ENCODE peak calls at places on chromosome 20, in eight cellular contexts. M is Calu3, L is GM20000, A is PC-3, D is NB4, W is ovary, I is cardiac fibroblast, O is A549. X is an unnamed sample.

GRCh38 chr20:8568068-8568467 is 436.0 kb downstream of the PLCB1 start:
- DNase-seq in M (no peak), L (no peak), A (no peak), D (peak), W (no peak), I (peak), O (no peak), X (no peak)

GRCh38 chr20:54065601-54066038 is 4.8 kb downstream of the BCAS1 start:
- DNase-seq in M (no peak), L (no peak), A (no peak), D (no peak), W (no peak), I (no peak), O (no peak), X (no peak)

GRCh38 chr20:36775826-36776225 is 2.3 kb upstream of the DSN1 start:
- DNase-seq in M (no peak), L (no peak), A (no peak), D (no peak), W (no peak), I (no peak), O (no peak), X (no peak)

GRCh38 chr20:33684533-33685327 is 1.5 kb downstream of the E2F1 start:
- DNase-seq in M (peak), L (no peak), A (no peak), D (peak), W (no peak), I (no peak), O (no peak), X (no peak)

GRCh38 chr20:16096756-16097326 is 476.4 kb downstream of the KIF16B start:
- DNase-seq in M (no peak), L (no peak), A (no peak), D (no peak), W (no peak), I (no peak), O (no peak), X (no peak)

GRCh38 chr20:25274481-25274880 is 26.6 kb downstream of the PYGB start:
- DNase-seq in M (no peak), L (no peak), A (no peak), D (no peak), W (peak), I (no peak), O (no peak), X (no peak)

GRCh38 chr20:33199026-33199425 is 18.1 kb upstream of the BPIFA3 start:
- DNase-seq in M (no peak), L (no peak), A (no peak), D (no peak), W (no peak), I (no peak), O (no peak), X (no peak)

GRCh38 chr20:48763183-48764030 is 64.4 kb downstream of the PREX1 start:
- DNase-seq in M (no peak), L (no peak), A (no peak), D (no peak), W (no peak), I (peak), O (no peak), X (no peak)

GRCh38 chr20:34562643-34563042 is 4.1 kb downstream of the MAP1LC3A start:
- DNase-seq in M (peak), L (no peak), A (peak), D (peak), W (no peak), I (peak), O (peak), X (no peak)

GRCh38 chr20:48731581-48731980 is 96.2 kb downstream of the PREX1 start:
- DNase-seq in M (no peak), L (no peak), A (no peak), D (no peak), W (no peak), I (no peak), O (no peak), X (no peak)

GRCh38 chr20:41783423-41784220 is 165.4 kb upstream of the CHD6 start:
- DNase-seq in M (no peak), L (no peak), A (no peak), D (no peak), W (no peak), I (no peak), O (no peak), X (no peak)

GRCh38 chr20:50585214-50585613 is 75.0 kb downstream of the PTPN1 start:
- DNase-seq in M (no peak), L (no peak), A (no peak), D (no peak), W (no peak), I (no peak), O (no peak), X (no peak)

GRCh38 chr20:37624963-37625362 is 68.9 kb upstream of the CTNNBL1 start:
- DNase-seq in M (no peak), L (no peak), A (no peak), D (no peak), W (no peak), I (no peak), O (no peak), X (no peak)

GRCh38 chr20:10316582-10316981 is 98.0 kb downstream of the SNAP25 start:
- DNase-seq in M (peak), L (no peak), A (peak), D (peak), W (no peak), I (peak), O (no peak), X (no peak)

GRCh38 chr20:37567331-37567665 is 39.6 kb upstream of the BLCAP start:
- DNase-seq in M (no peak), L (no peak), A (no peak), D (no peak), W (no peak), I (no peak), O (no peak), X (no peak)

GRCh38 chr20:54364919-54365318 is 110.5 kb upstream of the DOK5 start:
- DNase-seq in M (no peak), L (no peak), A (no peak), D (no peak), W (no peak), I (no peak), O (no peak), X (no peak)

GRCh38 chr20:39269031-39269461 is 306.9 kb downstream of the DHX35 start:
- DNase-seq in M (peak), L (peak), A (peak), D (peak), W (no peak), I (peak), O (peak), X (peak)

GRCh38 chr20:4726710-4727391 is 5.1 kb downstream of the PRND start:
- DNase-seq in M (no peak), L (peak), A (no peak), D (peak), W (peak), I (peak), O (no peak), X (peak)

GRCh38 chr20:9835302-9835701 is 3.6 kb downstream of the PAK5 start:
- DNase-seq in M (no peak), L (no peak), A (no peak), D (no peak), W (no peak), I (no peak), O (no peak), X (no peak)

GRCh38 chr20:51335329-51335841 is 207.1 kb downstream of the NFATC2 start:
- DNase-seq in M (no peak), L (peak), A (peak), D (no peak), W (no peak), I (peak), O (peak), X (peak)

GRCh38 chr20:24912397-24913075 is 36.5 kb upstream of the CST7 start:
- DNase-seq in M (no peak), L (no peak), A (no peak), D (no peak), W (no peak), I (no peak), O (no peak), X (no peak)

GRCh38 chr20:47019106-47019824 is 124.6 kb downstream of the EYA2 start:
- DNase-seq in M (no peak), L (no peak), A (no peak), D (no peak), W (no peak), I (no peak), O (no peak), X (no peak)

GRCh38 chr20:36645998-36646397 is at the start of gene SLA2:
- DNase-seq in M (no peak), L (peak), A (no peak), D (peak), W (no peak), I (no peak), O (no peak), X (peak)

GRCh38 chr20:50484271-50484976 is 25.8 kb upstream of the PTPN1 start:
- DNase-seq in M (no peak), L (no peak), A (no peak), D (peak), W (no peak), I (no peak), O (no peak), X (no peak)

GRCh38 chr20:39861381-39861780 is 827.7 kb downstream of the MAFB start:
- DNase-seq in M (no peak), L (no peak), A (no peak), D (no peak), W (no peak), I (no peak), O (no peak), X (no peak)

GRCh38 chr20:19523191-19523590 is 234.9 kb upstream of the RIN2 start:
- DNase-seq in M (no peak), L (no peak), A (no peak), D (no peak), W (no peak), I (no peak), O (no peak), X (no peak)

GRCh38 chr20:37938954-37939353 is 36.0 kb downstream of the VSTM2L start:
- DNase-seq in M (no peak), L (no peak), A (no peak), D (no peak), W (no peak), I (no peak), O (no peak), X (no peak)

GRCh38 chr20:32678948-32679347 is 5.2 kb upstream of the C20orf203 start:
- DNase-seq in M (no peak), L (no peak), A (peak), D (no peak), W (no peak), I (no peak), O (no peak), X (no peak)

GRCh38 chr20:32649697-32650471 is 23.9 kb downstream of the C20orf203 start:
- DNase-seq in M (no peak), L (no peak), A (no peak), D (no peak), W (no peak), I (no peak), O (no peak), X (no peak)

GRCh38 chr20:36760647-36761046 is 12.9 kb downstream of the DSN1 start:
- DNase-seq in M (no peak), L (no peak), A (no peak), D (no peak), W (no peak), I (no peak), O (no peak), X (no peak)

GRCh38 chr20:58700823-58701222 is 8.2 kb downstream of the NPEPL1 start:
- DNase-seq in M (no peak), L (no peak), A (no peak), D (no peak), W (no peak), I (no peak), O (no peak), X (no peak)

GRCh38 chr20:58703765-58704331 is 11.2 kb downstream of the NPEPL1 start:
- DNase-seq in M (no peak), L (no peak), A (no peak), D (no peak), W (no peak), I (no peak), O (no peak), X (no peak)

GRCh38 chr20:58702161-58702510 is 9.5 kb downstream of the NPEPL1 start:
- DNase-seq in M (no peak), L (no peak), A (no peak), D (no peak), W (peak), I (no peak), O (no peak), X (no peak)

GRCh38 chr20:58701431-58702160 is 9.0 kb downstream of the NPEPL1 start:
- DNase-seq in M (no peak), L (no peak), A (no peak), D (no peak), W (no peak), I (no peak), O (no peak), X (no peak)

DNA sequence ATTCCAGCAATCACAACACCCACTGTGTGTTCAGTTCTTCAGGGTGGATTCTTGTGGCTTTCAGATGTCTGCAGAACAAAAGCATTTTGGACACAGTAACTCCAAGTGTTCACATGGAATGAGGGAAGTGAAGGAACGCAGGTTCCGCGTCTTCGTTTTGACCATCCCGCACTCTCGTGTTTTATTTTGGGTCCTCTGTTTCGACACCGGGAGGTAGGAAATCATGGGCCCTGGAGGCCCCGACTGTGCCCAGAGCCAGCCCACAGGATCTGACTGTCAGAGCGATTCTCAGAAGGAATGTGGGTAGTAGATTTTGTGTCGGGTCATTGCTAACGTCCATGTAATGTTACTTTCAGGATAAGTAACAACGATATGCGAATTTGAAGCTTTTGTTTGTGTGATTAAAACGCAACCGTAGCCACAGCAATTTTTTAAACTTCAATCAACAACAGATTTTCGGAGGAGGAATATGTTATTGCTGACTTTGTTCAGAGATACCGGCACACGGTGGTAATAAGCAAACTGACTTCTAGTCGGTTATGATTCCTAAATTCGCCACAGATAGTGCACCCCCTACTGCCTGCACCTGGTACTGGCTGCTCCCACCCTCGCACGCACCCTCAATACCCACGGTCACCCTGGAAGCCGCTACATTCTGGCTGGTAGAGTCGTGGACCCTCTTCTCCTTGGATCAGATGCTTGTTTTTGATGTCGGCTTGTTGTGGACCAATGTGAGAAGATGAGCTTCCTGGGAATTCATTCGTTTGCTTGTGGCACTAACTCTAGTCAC is 10.5 kb downstream of the NPEPL1 start:
- DNase-seq in M (no peak), L (no peak), A (no peak), D (peak), W (no peak), I (no peak), O (no peak), X (no peak)
- TF ChIP-seq CTCF in M (peak), L (peak), A (peak), D (peak), W (no peak), I (peak), O (no peak), X (no peak)

GRCh38 chr20:1964061-1964460 is 29.8 kb downstream of the PDYN start:
- DNase-seq in M (no peak), L (no peak), A (no peak), D (peak), W (no peak), I (no peak), O (no peak), X (no peak)

GRCh38 chr20:1961374-1961773 is 32.5 kb downstream of the PDYN start:
- DNase-seq in M (no peak), L (no peak), A (no peak), D (no peak), W (no peak), I (no peak), O (no peak), X (no peak)

GRCh38 chr20:1965520-1966278 is 28.2 kb downstream of the PDYN start:
- DNase-seq in M (peak), L (peak), A (peak), D (peak), W (peak), I (peak), O (peak), X (peak)

GRCh38 chr20:1968958-1969357 is 24.9 kb downstream of the PDYN start:
- DNase-seq in M (no peak), L (no peak), A (no peak), D (no peak), W (no peak), I (no peak), O (no peak), X (no peak)

DNA sequence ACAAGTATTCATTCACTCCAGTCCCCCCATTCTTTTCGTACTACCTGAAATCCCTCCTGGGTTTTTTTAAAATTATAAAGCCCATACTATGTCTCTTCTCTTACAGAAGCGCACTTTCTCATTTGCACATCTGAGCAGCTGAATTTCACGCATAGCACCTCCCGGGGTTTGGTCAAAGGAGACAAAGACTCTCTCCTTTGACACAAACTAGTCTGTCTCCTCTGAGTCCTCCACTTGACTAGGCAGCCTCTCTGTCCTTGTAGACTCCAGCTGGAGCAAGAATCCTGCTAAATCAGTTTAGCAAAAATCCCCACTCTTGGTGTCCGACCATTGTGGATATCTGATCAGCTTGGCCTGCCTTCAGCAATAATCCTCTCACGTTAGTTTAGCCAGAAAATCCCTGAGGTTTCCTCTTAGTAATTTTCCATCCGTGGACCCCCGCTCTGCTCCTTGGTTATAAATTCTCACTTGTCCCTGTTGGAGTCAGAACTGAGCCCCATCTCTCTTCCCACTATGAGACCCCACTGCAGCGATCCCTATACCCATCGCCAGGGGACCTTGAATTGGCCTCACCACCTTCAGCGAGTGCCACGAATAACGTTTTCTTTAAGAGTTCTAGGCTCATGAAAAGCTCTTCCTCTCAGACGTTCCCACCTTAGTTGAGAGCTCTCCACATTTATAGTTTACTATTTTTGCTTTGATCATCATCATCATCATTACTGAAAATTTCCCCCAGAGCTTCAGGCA is 29.0 kb downstream of the PDYN start:
- DNase-seq in M (no peak), L (no peak), A (no peak), D (no peak), W (no peak), I (no peak), O (no peak), X (no peak)
- TF ChIP-seq CTCF in M (no peak), L (no peak), A (no peak), D (no peak), W (no peak), I (peak), O (no peak), X (no peak)

DNA sequence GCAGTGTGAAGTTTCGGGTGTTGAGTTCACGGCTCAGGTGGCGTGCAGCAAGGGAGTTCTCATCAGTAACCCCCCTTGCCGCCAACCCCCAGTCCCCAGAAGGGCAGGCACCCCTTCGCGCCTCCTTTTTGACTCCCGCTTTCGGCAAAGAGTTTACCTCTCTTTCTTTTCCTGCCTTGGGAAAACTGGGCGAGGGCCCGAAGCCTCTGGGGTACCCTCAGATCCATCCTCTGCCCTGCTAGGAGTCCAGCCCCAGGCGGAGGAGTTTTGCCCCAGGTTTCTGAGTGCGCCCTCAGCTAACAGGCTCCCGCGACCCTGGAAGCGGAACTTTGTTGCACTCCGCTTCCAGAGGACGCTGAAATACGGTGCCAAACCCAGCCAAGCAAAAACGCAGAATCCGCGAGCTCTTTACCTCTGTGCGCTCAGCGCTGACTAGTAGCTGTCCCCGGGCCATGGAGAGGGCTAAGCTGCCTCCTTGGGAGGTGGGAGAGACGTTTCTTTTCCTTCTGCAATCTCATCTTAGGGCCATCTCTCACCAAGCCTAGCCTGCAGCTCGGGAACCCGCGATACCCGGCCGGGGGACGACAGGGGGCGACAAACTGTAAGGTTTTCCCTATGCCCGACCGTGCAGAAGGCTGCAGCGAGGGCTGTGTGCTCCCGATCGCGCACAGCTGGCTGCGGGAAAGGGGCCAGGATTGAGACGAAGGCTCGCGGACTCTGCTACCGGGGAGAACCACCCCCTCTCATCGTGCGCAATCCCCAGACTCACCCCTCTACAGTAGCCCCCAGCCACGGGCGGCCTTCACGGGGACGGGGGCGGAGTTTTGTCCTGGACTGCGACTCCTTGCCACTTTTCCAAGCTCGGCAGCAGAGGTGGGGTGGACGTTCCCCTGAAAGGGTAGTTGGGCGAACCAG is 2.7 kb upstream of the PAX1 start:
- DNase-seq in M (no peak), L (peak), A (no peak), D (peak), W (peak), I (peak), O (peak), X (peak)
- TF ChIP-seq CTCF in M (no peak), L (peak), A (peak), D (peak), W (no peak), I (peak), O (peak), X (peak)

GRCh38 chr20:58209652-58210397 is 18.6 kb downstream of the ANKRD60 start:
- DNase-seq in M (peak), L (peak), A (peak), D (peak), W (peak), I (peak), O (peak), X (peak)
- TF ChIP-seq CTCF in M (peak), L (peak), A (peak), D (peak), W (peak), I (peak), O (peak), X (peak)

GRCh38 chr20:3515379-3516175 is 44.8 kb downstream of the ATRN start:
- DNase-seq in M (no peak), L (no peak), A (no peak), D (no peak), W (no peak), I (no peak), O (no peak), X (no peak)
- TF ChIP-seq CTCF in M (no peak), L (no peak), A (no peak), D (no peak), W (no peak), I (no peak), O (no peak), X (no peak)

DNA sequence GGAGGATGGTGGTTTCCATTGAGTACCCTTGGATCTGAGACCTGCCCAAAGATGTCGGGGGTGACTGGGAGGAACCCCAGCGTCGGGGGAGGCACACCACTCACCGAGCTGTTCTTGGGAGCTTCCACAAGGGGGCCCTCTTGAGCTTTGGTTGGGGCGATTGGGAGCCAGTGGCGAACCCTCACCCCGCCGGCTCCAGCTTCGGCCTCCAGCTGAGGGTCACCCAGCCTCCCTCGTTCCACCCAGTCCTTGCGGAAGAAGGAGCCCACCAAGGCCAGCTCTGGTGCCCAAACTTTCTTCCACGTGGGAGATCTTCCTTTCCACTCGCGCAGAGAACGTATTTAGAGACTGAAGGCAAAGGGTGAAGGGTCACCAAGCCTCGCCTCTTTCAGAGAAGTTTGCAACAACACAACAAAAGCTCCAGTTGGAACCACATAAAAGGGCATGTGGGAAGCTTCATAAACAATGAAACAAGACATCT is 33.6 kb downstream of the APCDD1L start:
- DNase-seq in M (peak), L (peak), A (peak), D (peak), W (no peak), I (peak), O (peak), X (peak)
- TF ChIP-seq CTCF in M (peak), L (peak), A (peak), D (peak), W (no peak), I (peak), O (no peak), X (peak)

X was measured in GM10248.